ENCODE peak calls at places on chromosomes 6 and 20, in eight cellular contexts. J is tibial nerve; C is stimulated activated CD8-positive, alpha-beta memory T cell treated with anti-CD3 and anti-CD28 coated beads, Interleukin-7, amount 100 ng/mL, for 1 hour; H is GM04504; Q is kidney tubule cell; F is activated T-cell treated with anti-CD3 and anti-CD28 coated beads, Interleukin-2, amount 50 U/mL, for 1 hour; I is caudate nucleus; N is IMR-90. M is an unnamed sample.

GRCh38 chr6:129795261-129795660 is 65.9 kb downstream of the TMEM244 start:
- DNase-seq in H (no peak), J (no peak), Q (peak), C (no peak), I (no peak), F (no peak), N (no peak), M (no peak)

GRCh38 chr20:33650753-33651561 is 11.2 kb upstream of the C20orf144 start:
- DNase-seq in J (no peak), H (no peak), N (no peak), F (no peak), Q (no peak), C (no peak), I (no peak), M (no peak)

GRCh38 chr6:9862603-9863167 is 552.2 kb downstream of the TFAP2A start:
- DNase-seq in J (no peak), C (no peak), H (no peak), N (no peak), I (no peak), Q (no peak), F (no peak), M (no peak)

GRCh38 chr6:136526196-136526930 is 23.9 kb downstream of the MAP7 start:
- DNase-seq in Q (peak), N (peak), J (no peak), H (peak), C (no peak), F (peak), I (peak), M (peak)

GRCh38 chr6:169939554-169940164 is 188.2 kb downstream of the ERMARD start:
- DNase-seq in I (no peak), H (no peak), N (no peak), Q (no peak), F (no peak), J (no peak), C (no peak), M (no peak)

GRCh38 chr20:33518071-33518470 is 28.2 kb downstream of the CBFA2T2 start:
- DNase-seq in H (peak), J (no peak), C (no peak), Q (peak), I (no peak), F (no peak), N (peak), M (peak)

GRCh38 chr20:39338977-39339376 is 376.8 kb downstream of the DHX35 start:
- DNase-seq in J (peak), N (no peak), Q (peak), F (no peak), C (no peak), H (no peak), I (no peak), M (no peak)

GRCh38 chr6:131858765-131859490 is 51.1 kb downstream of the ENPP1 start:
- DNase-seq in N (peak), J (no peak), Q (peak), C (no peak), F (no peak), H (peak), I (no peak), M (peak)

GRCh38 chr20:51221791-51222408 is 199.0 kb upstream of the KCNG1 start:
- DNase-seq in H (peak), N (peak), J (no peak), C (no peak), F (no peak), I (no peak), Q (peak), M (peak)

GRCh38 chr6:108650325-108650724 is 89.6 kb downstream of the FOXO3 start:
- DNase-seq in F (no peak), C (no peak), Q (no peak), N (no peak), I (no peak), H (no peak), J (no peak), M (no peak)

GRCh38 chr20:1331101-1331500 is 2.2 kb upstream of the SDCBP2 start:
- DNase-seq in Q (no peak), H (no peak), C (no peak), I (no peak), N (no peak), F (peak), J (no peak), M (no peak)

GRCh38 chr6:87104657-87105056 is 9.8 kb upstream of the CGA start:
- DNase-seq in H (no peak), C (no peak), F (no peak), N (no peak), J (no peak), I (no peak), Q (no peak), M (no peak)

GRCh38 chr6:127328043-127328442 is 15.4 kb downstream of the ECHDC1 start:
- DNase-seq in H (no peak), N (peak), C (no peak), I (no peak), J (no peak), Q (peak), F (no peak), M (no peak)

GRCh38 chr6:37987008-37987407 is 167.5 kb downstream of the ZFAND3 start:
- DNase-seq in F (no peak), N (peak), C (no peak), Q (no peak), H (no peak), I (no peak), J (no peak), M (peak)

GRCh38 chr20:19995220-19995863 is 21.8 kb upstream of the NAA20 start:
- DNase-seq in C (no peak), I (no peak), N (peak), J (no peak), Q (peak), H (no peak), F (no peak), M (peak)

GRCh38 chr20:44706371-44707258 is 8.6 kb upstream of the CCN5 start:
- DNase-seq in J (peak), Q (peak), H (peak), C (no peak), N (peak), F (no peak), I (no peak), M (no peak)